ENCODE peak calls at places on chromosomes 7 and 10, in eight cellular contexts. One of them, this sample, is unnamed.

GRCh38 chr7:25832456-25832855 is 319.5 kb upstream of the NFE2L3 start:
- DNase-seq in HTR-8/SVneo: no peak
- DNase-seq in kidney tubule cell: no peak
- DNase-seq in CD4-positive, CD25-positive, alpha-beta regulatory T cell: no peak
- DNase-seq in RPMI7951: no peak
- DNase-seq in NCI-H748 treated with DMSO at 0.1 percent for 48 hours: no peak
- DNase-seq in A549: no peak
- DNase-seq in activated T-cell treated with anti-CD3 and anti-CD28 coated beads, Interleukin-2, amount 50 U/mL, for 72 hours: no peak
- DNase-seq in this sample: no peak

GRCh38 chr7:42192851-42193456 is 44.1 kb downstream of the GLI3 start:
- DNase-seq in activated T-cell treated with anti-CD3 and anti-CD28 coated beads, Interleukin-2, amount 50 U/mL, for 72 hours: no peak
- DNase-seq in A549: no peak
- DNase-seq in NCI-H748 treated with DMSO at 0.1 percent for 48 hours: no peak
- DNase-seq in HTR-8/SVneo: no peak
- DNase-seq in kidney tubule cell: no peak
- DNase-seq in RPMI7951: peak
- DNase-seq in CD4-positive, CD25-positive, alpha-beta regulatory T cell: no peak
- DNase-seq in this sample: peak

GRCh38 chr7:66307591-66308215 is 102.6 kb downstream of the TPST1 start:
- DNase-seq in HTR-8/SVneo: no peak
- DNase-seq in kidney tubule cell: peak
- DNase-seq in NCI-H748 treated with DMSO at 0.1 percent for 48 hours: no peak
- DNase-seq in A549: no peak
- DNase-seq in CD4-positive, CD25-positive, alpha-beta regulatory T cell: no peak
- DNase-seq in activated T-cell treated with anti-CD3 and anti-CD28 coated beads, Interleukin-2, amount 50 U/mL, for 72 hours: no peak
- DNase-seq in RPMI7951: peak
- DNase-seq in this sample: peak

GRCh38 chr7:29639887-29640600 is 76.4 kb downstream of the PRR15 start:
- DNase-seq in kidney tubule cell: peak
- DNase-seq in CD4-positive, CD25-positive, alpha-beta regulatory T cell: no peak
- DNase-seq in RPMI7951: no peak
- DNase-seq in HTR-8/SVneo: no peak
- DNase-seq in activated T-cell treated with anti-CD3 and anti-CD28 coated beads, Interleukin-2, amount 50 U/mL, for 72 hours: no peak
- DNase-seq in A549: no peak
- DNase-seq in NCI-H748 treated with DMSO at 0.1 percent for 48 hours: peak
- DNase-seq in this sample: no peak

GRCh38 chr10:44016589-44017482 is 368.1 kb downstream of the CXCL12 start:
- DNase-seq in NCI-H748 treated with DMSO at 0.1 percent for 48 hours: no peak
- DNase-seq in kidney tubule cell: no peak
- DNase-seq in CD4-positive, CD25-positive, alpha-beta regulatory T cell: no peak
- DNase-seq in activated T-cell treated with anti-CD3 and anti-CD28 coated beads, Interleukin-2, amount 50 U/mL, for 72 hours: no peak
- DNase-seq in A549: no peak
- DNase-seq in RPMI7951: no peak
- DNase-seq in HTR-8/SVneo: no peak
- DNase-seq in this sample: no peak

GRCh38 chr10:97065686-97066679 is 119.8 kb downstream of the SLIT1 start:
- DNase-seq in CD4-positive, CD25-positive, alpha-beta regulatory T cell: no peak
- DNase-seq in activated T-cell treated with anti-CD3 and anti-CD28 coated beads, Interleukin-2, amount 50 U/mL, for 72 hours: no peak
- DNase-seq in RPMI7951: no peak
- DNase-seq in A549: no peak
- DNase-seq in kidney tubule cell: no peak
- DNase-seq in HTR-8/SVneo: no peak
- DNase-seq in NCI-H748 treated with DMSO at 0.1 percent for 48 hours: no peak
- DNase-seq in this sample: no peak

GRCh38 chr10:8424555-8425201 is 370.2 kb downstream of the GATA3 start:
- DNase-seq in CD4-positive, CD25-positive, alpha-beta regulatory T cell: peak
- DNase-seq in A549: no peak
- DNase-seq in RPMI7951: no peak
- DNase-seq in activated T-cell treated with anti-CD3 and anti-CD28 coated beads, Interleukin-2, amount 50 U/mL, for 72 hours: no peak
- DNase-seq in HTR-8/SVneo: no peak
- DNase-seq in kidney tubule cell: no peak
- DNase-seq in NCI-H748 treated with DMSO at 0.1 percent for 48 hours: no peak
- DNase-seq in this sample: no peak

GRCh38 chr10:131089150-131089549 is 222.4 kb downstream of the TCERG1L start:
- DNase-seq in HTR-8/SVneo: no peak
- DNase-seq in activated T-cell treated with anti-CD3 and anti-CD28 coated beads, Interleukin-2, amount 50 U/mL, for 72 hours: no peak
- DNase-seq in A549: no peak
- DNase-seq in kidney tubule cell: no peak
- DNase-seq in CD4-positive, CD25-positive, alpha-beta regulatory T cell: no peak
- DNase-seq in NCI-H748 treated with DMSO at 0.1 percent for 48 hours: no peak
- DNase-seq in RPMI7951: no peak
- DNase-seq in this sample: no peak

GRCh38 chr10:30489291-30489823 is 55.4 kb downstream of the MAP3K8 start:
- DNase-seq in HTR-8/SVneo: no peak
- DNase-seq in CD4-positive, CD25-positive, alpha-beta regulatory T cell: no peak
- DNase-seq in kidney tubule cell: no peak
- DNase-seq in activated T-cell treated with anti-CD3 and anti-CD28 coated beads, Interleukin-2, amount 50 U/mL, for 72 hours: no peak
- DNase-seq in NCI-H748 treated with DMSO at 0.1 percent for 48 hours: no peak
- DNase-seq in A549: no peak
- DNase-seq in RPMI7951: no peak
- DNase-seq in this sample: no peak

GRCh38 chr7:46282155-46282554 is 361.1 kb upstream of the IGFBP3 start:
- DNase-seq in RPMI7951: no peak
- DNase-seq in NCI-H748 treated with DMSO at 0.1 percent for 48 hours: no peak
- DNase-seq in HTR-8/SVneo: no peak
- DNase-seq in kidney tubule cell: peak
- DNase-seq in A549: no peak
- DNase-seq in CD4-positive, CD25-positive, alpha-beta regulatory T cell: no peak
- DNase-seq in activated T-cell treated with anti-CD3 and anti-CD28 coated beads, Interleukin-2, amount 50 U/mL, for 72 hours: no peak
- DNase-seq in this sample: no peak

GRCh38 chr10:63901228-63901627 is 380.0 kb downstream of the REEP3 start:
- DNase-seq in kidney tubule cell: no peak
- DNase-seq in RPMI7951: no peak
- DNase-seq in NCI-H748 treated with DMSO at 0.1 percent for 48 hours: no peak
- DNase-seq in CD4-positive, CD25-positive, alpha-beta regulatory T cell: no peak
- DNase-seq in HTR-8/SVneo: no peak
- DNase-seq in A549: no peak
- DNase-seq in activated T-cell treated with anti-CD3 and anti-CD28 coated beads, Interleukin-2, amount 50 U/mL, for 72 hours: no peak
- DNase-seq in this sample: no peak